ENCODE peak calls at places on chromosomes 12 and 14, in six cellular contexts. V is heart left ventricle; D is GM23338; E is body of pancreas; S is endothelial cell of umbilical vein; R is CD8-positive, alpha-beta T cell. T is an unnamed sample. For H3K36me3, the result is how much of the 10 kb centered on the place peaks cover.

GRCh38 chr14:49920935-49921334 is 28.1 kb downstream of the ARF6 start:
- DNase-seq in S (no peak), V (no peak), D (no peak), R (no peak), E (no peak), T (no peak)

GRCh38 chr12:102631274-102631673 is 150.9 kb upstream of the IGF1 start:
- DNase-seq in V (no peak), S (no peak), E (no peak), R (no peak), D (no peak), T (peak)

GRCh38 chr14:68633131-68633991 is 159.5 kb downstream of the ZFP36L1 start:
- DNase-seq in R (no peak), S (no peak), D (no peak), V (peak), E (no peak), T (no peak)

GRCh38 chr12:108730337-108731104 is 797 bp downstream of the CORO1C start:
- DNase-seq in S (peak), E (peak), D (peak), R (peak), V (peak), T (no peak)

GRCh38 chr14:91403069-91403600 is 14.5 kb downstream of the CCDC88C start:
- DNase-seq in V (no peak), S (no peak), E (peak), R (no peak), D (peak), T (no peak)

GRCh38 chr14:71324767-71325272 is 417.6 kb downstream of the PCNX1 start:
- DNase-seq in E (no peak), V (no peak), D (peak), R (peak), S (no peak), T (no peak)

GRCh38 chr14:29749327-29749726 is 178.3 kb downstream of the PRKD1 start:
- DNase-seq in E (no peak), R (no peak), D (no peak), S (peak), V (no peak), T (peak)

GRCh38 chr12:124923906-124924734 is 9.7 kb upstream of the UBC start:
- DNase-seq in E (no peak), D (peak), V (no peak), R (no peak), S (no peak), T (peak)

GRCh38 chr12:64618953-64619590 is 8.8 kb downstream of the RASSF3 start:
- DNase-seq in D (no peak), E (no peak), R (no peak), S (peak), V (no peak), T (no peak)

GRCh38 chr12:69779928-69780327 is 41.3 kb downstream of the RAB3IP start:
- DNase-seq in R (no peak), S (peak), D (peak), E (no peak), V (no peak), T (no peak)

GRCh38 chr14:31025335-31026075 is at the start of gene AP4S1:
- DNase-seq in D (peak), S (peak), V (peak), E (peak), R (peak), T (no peak)

GRCh38 chr12:9741726-9742125 is 8.8 kb upstream of the CLECL1 start:
- DNase-seq in S (no peak), V (no peak), D (no peak), E (no peak), R (peak), T (no peak)

GRCh38 chr14:32998433-32998832 is 59.8 kb downstream of the NPAS3 start:
- DNase-seq in R (no peak), V (no peak), S (peak), E (no peak), D (peak), T (no peak)

GRCh38 chr14:96852823-96853422 is 55.7 kb downstream of the VRK1 start:
- DNase-seq in R (no peak), S (peak), V (no peak), D (peak), E (peak), T (peak)

GRCh38 chr14:36518031-36518585 is 1.9 kb downstream of the NKX2-1 start:
- DNase-seq in V (no peak), D (peak), S (no peak), E (no peak), R (no peak), T (no peak)

GRCh38 chr14:69043598-69044267 is 64.6 kb upstream of the ACTN1 start:
- DNase-seq in S (peak), E (no peak), D (no peak), R (no peak), V (peak), T (no peak)

GRCh38 chr14:50719911-50720759 is 52.0 kb upstream of the SAV1 start:
- DNase-seq in E (no peak), R (no peak), S (no peak), V (no peak), D (no peak), T (peak)

GRCh38 chr14:70809238-70810214 is at the start of gene MAP3K9:
- DNase-seq in V (peak), E (peak), R (peak), D (peak), S (peak), T (peak)

GRCh38 chr14:71264260-71264659 is 357.0 kb downstream of the PCNX1 start:
- DNase-seq in S (no peak), R (no peak), V (no peak), E (no peak), D (peak), T (no peak)

GRCh38 chr12:80044694-80045046 is 54.7 kb upstream of the OTOGL start:
- DNase-seq in D (no peak), S (peak), E (no peak), R (no peak), V (no peak), T (peak)

GRCh38 chr14:39417014-39417413 is 15.2 kb downstream of the FBXO33 start:
- DNase-seq in S (peak), V (peak), E (no peak), D (peak), R (no peak), T (no peak)

GRCh38 chr12:100267603-100268281 is 765 bp downstream of the SCYL2 start:
- DNase-seq in E (no peak), D (peak), R (no peak), S (peak), V (no peak), T (peak)

GRCh38 chr14:79585845-79586244 is 625.5 kb downstream of the DIO2 start:
- DNase-seq in D (no peak), S (no peak), R (no peak), E (peak), V (no peak), T (no peak)

GRCh38 chr12:25677180-25677937 is 124.3 kb upstream of the LMNTD1 start:
- DNase-seq in D (no peak), R (no peak), V (no peak), E (no peak), S (no peak), T (no peak)

GRCh38 chr14:25400607-25401206 is 350.8 kb upstream of the STXBP6 start:
- DNase-seq in D (peak), R (no peak), S (peak), V (no peak), E (peak), T (peak)

DNA sequence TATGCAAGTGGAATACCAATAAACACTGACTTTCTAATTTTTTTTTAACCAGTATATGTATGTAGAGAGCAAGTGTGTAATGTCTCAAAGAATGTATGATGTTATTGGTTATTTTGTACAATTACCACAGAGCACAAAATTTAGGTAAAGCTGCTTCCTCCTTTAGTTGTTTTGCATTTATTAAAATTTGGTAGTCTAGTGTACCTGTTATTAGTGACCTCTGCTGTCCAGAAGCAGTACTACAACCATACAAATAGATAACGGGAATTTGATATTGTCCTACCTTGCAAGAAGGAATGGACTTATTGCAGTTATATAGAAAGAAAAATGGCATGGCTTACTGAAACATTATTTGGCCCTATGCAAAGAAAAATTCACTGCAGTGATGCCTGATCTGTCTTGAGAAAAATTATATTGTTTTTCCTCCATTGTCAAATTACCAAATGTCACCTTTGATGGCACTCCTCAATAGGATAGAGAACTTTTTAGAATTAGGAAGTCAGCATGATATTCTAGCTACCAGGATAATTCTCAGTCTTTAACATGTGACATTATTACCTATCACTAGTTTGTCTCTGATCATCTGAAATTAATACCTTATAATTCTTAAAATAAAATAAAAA is 153.9 kb upstream of the RMST start:
- DNase-seq in D (peak), S (peak), E (no peak), V (no peak), R (no peak), T (peak)
- TF ChIP-seq CTCF in D (peak), S (peak), E (peak), V (peak), R (peak), T (peak)

GRCh38 chr12:57498571-57498970 is 10.7 kb downstream of the MARS1 start:
- DNase-seq in E (no peak), R (no peak), S (no peak), V (no peak), D (no peak), T (no peak)
- H3K36me3 ChIP-seq in E (under half), R (under half), S (under half), V (under half), D (half or more), T (under half)

DNA sequence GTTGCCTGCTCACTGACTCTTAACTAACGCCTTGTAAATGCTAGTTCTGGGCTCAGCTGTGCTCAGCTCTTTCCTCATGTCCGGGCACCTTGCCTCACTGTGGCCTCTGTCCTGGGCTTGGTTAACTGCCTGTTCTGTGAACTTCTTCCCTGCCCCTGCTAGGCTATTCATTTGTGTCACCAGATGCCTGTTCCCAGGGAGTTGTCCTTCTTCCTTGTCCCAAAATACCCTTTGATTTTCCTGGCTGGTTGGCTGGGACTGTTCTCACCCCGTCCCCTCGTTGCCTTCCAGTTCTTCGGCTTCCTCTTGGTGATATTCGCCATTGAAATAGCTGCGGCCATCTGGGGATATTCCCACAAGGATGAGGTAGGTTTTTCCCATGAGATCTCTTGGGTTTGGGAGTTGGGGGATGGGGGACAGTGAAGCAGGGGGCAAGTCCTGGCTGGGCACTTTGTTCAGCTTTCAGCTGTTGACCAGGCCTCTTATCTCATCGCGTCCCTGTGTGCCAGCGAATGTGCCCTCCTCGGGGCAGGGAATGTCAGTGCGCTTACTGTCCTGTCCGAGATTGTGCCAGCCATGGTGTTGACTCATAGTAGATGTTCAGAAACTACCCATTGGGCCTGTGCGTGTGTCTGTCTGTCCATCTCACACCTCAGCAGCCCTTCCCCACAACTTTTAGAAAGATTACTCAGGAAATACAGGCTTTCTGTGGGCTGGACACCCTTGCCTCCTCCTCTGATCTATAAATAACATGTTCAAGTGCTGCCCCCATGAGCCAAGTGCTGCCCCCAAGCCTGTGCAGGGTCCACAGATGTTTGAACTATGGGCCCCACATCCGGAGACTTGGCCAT is 33.1 kb downstream of the CD9 start:
- DNase-seq in E (peak), S (peak), R (no peak), V (peak), D (no peak), T (no peak)
- TF ChIP-seq CTCF in E (no peak), S (peak), R (no peak), V (no peak), D (peak), T (no peak)

DNA sequence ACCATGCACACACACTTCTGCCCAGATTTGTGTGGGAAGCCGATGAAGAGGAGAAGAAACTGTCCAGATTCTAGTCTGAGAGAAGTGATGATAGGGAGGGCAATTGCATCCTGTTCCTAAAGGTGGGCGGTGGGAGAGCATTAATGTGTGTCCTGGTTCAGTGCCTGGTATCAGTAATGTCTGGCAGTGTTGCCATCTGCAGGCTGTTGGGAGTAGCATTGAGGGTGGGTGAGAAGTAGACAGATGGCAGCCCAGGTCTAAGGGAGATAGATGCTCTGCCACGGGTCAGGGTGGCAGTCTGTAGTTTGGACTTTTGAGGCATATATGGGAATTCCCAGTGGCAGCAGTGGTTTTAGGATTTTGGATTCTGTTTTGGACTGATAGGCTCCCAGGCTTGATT is 156.4 kb downstream of the ETNK1 start:
- DNase-seq in D (no peak), V (no peak), R (no peak), S (no peak), E (no peak), T (no peak)
- H3K36me3 ChIP-seq in D (under half), V (under half), R (under half), S (under half), E (under half), T (under half)

GRCh38 chr14:93104961-93105360 is 10.8 kb downstream of the ITPK1 start:
- DNase-seq in D (peak), V (no peak), R (no peak), S (no peak), E (no peak), T (no peak)
- TF ChIP-seq CTCF in D (peak), V (no peak), R (no peak), S (no peak), E (no peak), T (peak)

GRCh38 chr12:56107242-56107641 is 2.9 kb downstream of the PA2G4 start:
- DNase-seq in E (no peak), V (no peak), R (no peak), D (no peak), S (no peak), T (no peak)
- H3K36me3 ChIP-seq in E (under half), V (under half), R (under half), D (half or more), S (under half), T (under half)

GRCh38 chr12:71754461-71755145 is at the start of gene RAB21:
- DNase-seq in D (peak), V (peak), R (peak), E (peak), S (peak), T (peak)
- TF ChIP-seq CTCF in D (peak), V (peak), R (peak), E (peak), S (peak), T (peak)

DNA sequence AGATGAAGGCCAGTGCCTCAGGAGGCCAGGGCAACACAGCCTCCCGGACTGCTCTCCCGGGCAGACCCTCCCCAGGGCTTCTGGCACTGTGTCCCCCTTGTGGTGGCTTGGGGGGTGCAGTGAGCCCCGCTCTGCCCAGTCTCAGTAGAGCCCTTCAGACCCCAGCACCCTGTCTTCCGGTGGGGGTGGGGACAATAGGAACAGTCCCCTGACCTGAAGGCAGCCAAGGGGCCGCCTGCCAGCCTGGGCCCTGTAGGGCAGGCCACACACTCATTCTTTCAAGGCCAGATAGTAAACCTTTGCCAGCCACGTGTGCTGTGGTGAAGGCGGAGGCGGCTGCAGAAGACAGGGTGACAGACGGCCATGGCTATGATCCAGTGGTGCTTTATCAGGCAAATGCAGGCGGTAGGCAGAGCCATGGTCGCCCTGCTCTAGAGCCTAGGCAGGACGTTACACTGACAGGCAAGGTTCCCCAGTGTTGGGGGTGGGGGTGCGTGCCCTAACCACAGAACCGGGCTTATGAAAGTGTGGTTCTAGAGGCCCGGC is 15.0 kb downstream of the ZFYVE21 start:
- DNase-seq in E (peak), R (no peak), S (no peak), V (peak), D (no peak), T (no peak)
- H3K36me3 ChIP-seq in E (under half), R (under half), S (under half), V (under half), D (under half), T (under half)

GRCh38 chr12:18141583-18141982 is 51.6 kb upstream of the RERGL start:
- DNase-seq in E (no peak), R (no peak), D (no peak), V (no peak), S (no peak), T (no peak)

GRCh38 chr12:18145924-18146323 is 55.9 kb upstream of the RERGL start:
- DNase-seq in V (no peak), D (no peak), S (no peak), E (no peak), R (no peak), T (no peak)

GRCh38 chr12:18139254-18139653 is 49.3 kb upstream of the RERGL start:
- DNase-seq in R (no peak), S (no peak), D (no peak), V (no peak), E (no peak), T (no peak)

GRCh38 chr12:18139989-18140596 is 50.1 kb upstream of the RERGL start:
- DNase-seq in R (no peak), V (no peak), S (peak), E (no peak), D (peak), T (no peak)

DNA sequence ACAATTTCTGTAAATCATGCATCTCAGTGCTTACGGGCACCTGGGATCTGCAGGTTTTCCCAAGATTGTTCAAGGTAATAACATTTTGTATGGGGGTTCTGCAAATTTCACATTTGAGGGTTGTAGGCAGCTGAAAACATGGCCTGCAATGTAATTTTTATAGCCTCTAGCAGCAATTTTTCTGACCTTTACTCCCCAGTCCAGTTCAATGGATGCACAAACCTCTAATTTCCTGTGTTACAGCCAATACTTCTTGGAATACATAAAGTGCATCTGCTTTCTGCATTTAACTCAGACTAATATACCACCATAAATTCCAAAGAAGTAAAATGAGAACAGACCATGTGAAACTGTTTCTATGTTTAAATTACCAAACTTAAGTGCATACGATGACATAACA is 51.0 kb upstream of the RERGL start:
- DNase-seq in R (no peak), S (no peak), D (no peak), V (no peak), E (no peak), T (no peak)
- TF ChIP-seq CTCF in R (no peak), S (no peak), D (no peak), V (no peak), E (no peak), T (no peak)

GRCh38 chr12:12819221-12819620 is 6.1 kb downstream of the DDX47 start:
- DNase-seq in E (no peak), D (no peak), R (no peak), V (no peak), S (no peak), T (no peak)
- H3K36me3 ChIP-seq in E (under half), D (under half), R (under half), V (under half), S (under half), T (under half)